ENCODE peak calls at places on chromosomes 13 and 19, in four cellular contexts. D is fibroblast of the aortic adventitia, Z is WTC11, G is activated gamma-delta T cell. S is an unnamed sample.

GRCh38 chr19:47122359-47123335 is 8.0 kb upstream of the SAE1 start:
- DNase-seq in D (peak; percentile 81), Z (no peak), G (no peak), S (peak; percentile 78)

GRCh38 chr13:113140677-113141590 is 17.5 kb upstream of the PROZ start:
- DNase-seq in D (no peak), Z (no peak), G (no peak), S (no peak)

GRCh38 chr19:15812059-15812722 is 3.3 kb downstream of the OR10H1 start:
- DNase-seq in D (no peak), Z (no peak), G (no peak), S (peak; percentile 3)

GRCh38 chr19:40962460-40962961 is 28.6 kb upstream of the CYP2B6 start:
- DNase-seq in D (peak; percentile 78), Z (no peak), G (no peak), S (peak; percentile 52)

GRCh38 chr13:22874839-22875238 is 305.9 kb upstream of the SGCG start:
- DNase-seq in D (no peak), Z (no peak), G (no peak), S (no peak)

GRCh38 chr19:10593148-10593547 is 6.0 kb upstream of the AP1M2 start:
- DNase-seq in D (no peak), Z (no peak), G (no peak), S (no peak)

GRCh38 chr13:51002736-51003135 is 93.1 kb downstream of the RNASEH2B start:
- DNase-seq in D (no peak), Z (no peak), G (no peak), S (no peak)

GRCh38 chr13:30934381-30934780 is 1.9 kb downstream of the TEX26 start:
- DNase-seq in D (no peak), Z (peak; percentile 35), G (no peak), S (no peak)

GRCh38 chr19:32570081-32570785 is 10.8 kb upstream of the PDCD5 start:
- DNase-seq in D (peak; percentile 66), Z (peak; percentile 65), G (no peak), S (peak; percentile 78)

GRCh38 chr19:7868326-7868670 is 5.9 kb downstream of the PRR36 start:
- DNase-seq in D (no peak), Z (no peak), G (no peak), S (no peak)

GRCh38 chr13:33251131-33251629 is 34.4 kb downstream of the STARD13 start:
- DNase-seq in D (peak; percentile 95), Z (no peak), G (no peak), S (peak; percentile 80)

GRCh38 chr19:55300821-55301458 is 17.1 kb downstream of the BRSK1 start:
- DNase-seq in D (no peak), Z (no peak), G (no peak), S (no peak)

GRCh38 chr19:13010992-13011652 is 15.8 kb downstream of the NFIX start:
- DNase-seq in D (no peak), Z (no peak), G (no peak), S (no peak)

GRCh38 chr19:50377051-50377441 is 789 bp downstream of the NR1H2 start:
- DNase-seq in D (no peak), Z (peak; percentile 90), G (no peak), S (peak; percentile 29)

GRCh38 chr13:42539670-42540069 is 34.3 kb upstream of the TNFSF11 start:
- DNase-seq in D (peak; percentile 73), Z (no peak), G (no peak), S (no peak)

GRCh38 chr13:50400930-50401553 is 385.8 kb downstream of the KCNRG start:
- DNase-seq in D (peak; percentile 85), Z (no peak), G (no peak), S (peak; percentile 72)

GRCh38 chr19:13176345-13176744 is 26.1 kb downstream of the IER2 start:
- DNase-seq in D (no peak), Z (no peak), G (no peak), S (no peak)

GRCh38 chr19:21835429-21835809 is 563 bp downstream of the ZNF43 start:
- DNase-seq in D (no peak), Z (no peak), G (no peak), S (no peak)

GRCh38 chr13:111548301-111548700 is 227.9 kb downstream of the TEX29 start:
- DNase-seq in D (no peak), Z (no peak), G (no peak), S (no peak)

GRCh38 chr13:75486146-75486545 is 4.2 kb upstream of the TBC1D4 start:
- DNase-seq in D (no peak), Z (no peak), G (no peak), S (no peak)

GRCh38 chr19:17871032-17871877 is 490 bp upstream of the SLC5A5 start:
- DNase-seq in D (no peak), Z (no peak), G (no peak), S (no peak)

GRCh38 chr19:44747739-44748425 is 626 bp upstream of the BCL3 start:
- DNase-seq in D (peak; percentile 77), Z (no peak), G (no peak), S (peak; percentile 79)

S was measured in adipocyte.